ENCODE peak calls at places on chromosomes 11 and 22, in six cellular contexts. N is spleen, P is GOT3, B is non-pigmented ciliary epithelial cell, S is iris pigment epithelial cell, G is fibroblast of pulmonary artery. W is an unnamed sample.

GRCh38 chr11:69770525-69770924 is 4.6 kb downstream of the FGF4 start:
- DNase-seq in N (no peak), P (no peak), B (no peak), S (no peak), G (no peak), W (no peak)

GRCh38 chr11:120457996-120458395 is 53.6 kb upstream of the GRIK4 start:
- DNase-seq in N (no peak), P (no peak), B (no peak), S (no peak), G (no peak), W (no peak)

GRCh38 chr11:77100166-77101042 is 2.2 kb upstream of the OMP start:
- DNase-seq in N (peak), P (no peak), B (no peak), S (no peak), G (no peak), W (no peak)

GRCh38 chr22:44143117-44143495 is 37.6 kb upstream of the PARVG start:
- DNase-seq in N (no peak), P (no peak), B (no peak), S (no peak), G (no peak), W (no peak)

GRCh38 chr11:82823635-82824614 is 76.3 kb downstream of the PRCP start:
- DNase-seq in N (no peak), P (no peak), B (no peak), S (no peak), G (no peak), W (no peak)

GRCh38 chr11:119533931-119534694 is 111.1 kb upstream of the THY1 start:
- DNase-seq in N (peak), P (peak), B (no peak), S (peak), G (peak), W (peak)

GRCh38 chr11:72353861-72354260 is 80.5 kb downstream of the CLPB start:
- DNase-seq in N (no peak), P (no peak), B (no peak), S (peak), G (peak), W (no peak)

GRCh38 chr11:117457031-117457785 is 129.6 kb downstream of the CEP164 start:
- DNase-seq in N (peak), P (no peak), B (no peak), S (no peak), G (no peak), W (no peak)

GRCh38 chr22:38172489-38173155 is 9.0 kb downstream of the PLA2G6 start:
- DNase-seq in N (peak), P (no peak), B (no peak), S (no peak), G (peak), W (no peak)

GRCh38 chr22:27541831-27542230 is 259.7 kb downstream of the MN1 start:
- DNase-seq in N (no peak), P (no peak), B (no peak), S (no peak), G (no peak), W (no peak)

GRCh38 chr11:13380731-13381130 is 82.3 kb downstream of the BTBD10 start:
- DNase-seq in N (no peak), P (no peak), B (no peak), S (no peak), G (no peak), W (no peak)

GRCh38 chr11:66438504-66439466 is at the start of gene MRPL11:
- DNase-seq in N (peak), P (peak), B (peak), S (peak), G (peak), W (peak)

GRCh38 chr11:6813651-6814050 is 14.2 kb upstream of the OR6A2 start:
- DNase-seq in N (no peak), P (no peak), B (no peak), S (no peak), G (no peak), W (no peak)

GRCh38 chr22:30598986-30599385 is 7.3 kb upstream of the PES1 start:
- DNase-seq in N (no peak), P (no peak), B (no peak), S (peak), G (no peak), W (no peak)

GRCh38 chr11:29184939-29185890 is 831.6 kb downstream of the KCNA4 start:
- DNase-seq in N (no peak), P (peak), B (peak), S (peak), G (peak), W (no peak)

GRCh38 chr22:34111210-34111824 is 191.0 kb upstream of the LARGE1 start:
- DNase-seq in N (no peak), P (no peak), B (no peak), S (peak), G (peak), W (no peak)

GRCh38 chr11:66981976-66982578 is 7.0 kb downstream of the C11orf86 start:
- DNase-seq in N (no peak), P (peak), B (peak), S (peak), G (peak), W (peak)

GRCh38 chr11:121418625-121419114 is 33.4 kb upstream of the SORL1 start:
- DNase-seq in N (peak), P (no peak), B (no peak), S (no peak), G (no peak), W (peak)

W was measured in cardiac septum.